ENCODE peak calls at places on chromosome 11, in five cellular contexts. Z is sigmoid colon, U is stomach, B is upper lobe of left lung, Q is H1. P is an unnamed sample. For H3K4me1, the result is how much of the 10 kb centered on the place peaks cover.

GRCh38 chr11:45857834-45858492 is 10.7 kb downstream of the CRY2 start:
- DNase-seq in B (peak), U (peak), Z (peak), Q (no peak), P (no peak)

GRCh38 chr11:33869511-33870422 is 22.1 kb downstream of the LMO2 start:
- DNase-seq in Q (no peak), Z (no peak), U (no peak), B (peak), P (no peak)

GRCh38 chr11:35588627-35589026 is 29.6 kb upstream of the FJX1 start:
- DNase-seq in Z (no peak), U (no peak), B (no peak), Q (no peak), P (no peak)

GRCh38 chr11:71169328-71169727 is 83.0 kb downstream of the SHANK2 start:
- DNase-seq in Z (peak), B (no peak), Q (no peak), U (no peak), P (no peak)

GRCh38 chr11:61035086-61035835 is 63.8 kb downstream of the CD6 start:
- DNase-seq in U (no peak), B (no peak), Q (no peak), Z (peak), P (no peak)

GRCh38 chr11:103077553-103077952 is 14.4 kb downstream of the DCUN1D5 start:
- DNase-seq in Q (no peak), U (no peak), B (no peak), Z (no peak), P (no peak)

GRCh38 chr11:70506986-70507385 is 108.7 kb downstream of the CTTN start:
- DNase-seq in Z (no peak), B (no peak), U (no peak), Q (no peak), P (no peak)

GRCh38 chr11:93279911-93280347 is 50.6 kb upstream of the DEUP1 start:
- DNase-seq in Q (no peak), Z (no peak), B (no peak), U (no peak), P (no peak)

GRCh38 chr11:88103337-88104206 is 71.7 kb downstream of the RAB38 start:
- DNase-seq in Q (peak), B (peak), Z (no peak), U (no peak), P (no peak)

GRCh38 chr11:133928628-133929059 is 28.1 kb downstream of the IGSF9B start:
- DNase-seq in Q (no peak), U (peak), Z (no peak), B (no peak), P (no peak)

DNA sequence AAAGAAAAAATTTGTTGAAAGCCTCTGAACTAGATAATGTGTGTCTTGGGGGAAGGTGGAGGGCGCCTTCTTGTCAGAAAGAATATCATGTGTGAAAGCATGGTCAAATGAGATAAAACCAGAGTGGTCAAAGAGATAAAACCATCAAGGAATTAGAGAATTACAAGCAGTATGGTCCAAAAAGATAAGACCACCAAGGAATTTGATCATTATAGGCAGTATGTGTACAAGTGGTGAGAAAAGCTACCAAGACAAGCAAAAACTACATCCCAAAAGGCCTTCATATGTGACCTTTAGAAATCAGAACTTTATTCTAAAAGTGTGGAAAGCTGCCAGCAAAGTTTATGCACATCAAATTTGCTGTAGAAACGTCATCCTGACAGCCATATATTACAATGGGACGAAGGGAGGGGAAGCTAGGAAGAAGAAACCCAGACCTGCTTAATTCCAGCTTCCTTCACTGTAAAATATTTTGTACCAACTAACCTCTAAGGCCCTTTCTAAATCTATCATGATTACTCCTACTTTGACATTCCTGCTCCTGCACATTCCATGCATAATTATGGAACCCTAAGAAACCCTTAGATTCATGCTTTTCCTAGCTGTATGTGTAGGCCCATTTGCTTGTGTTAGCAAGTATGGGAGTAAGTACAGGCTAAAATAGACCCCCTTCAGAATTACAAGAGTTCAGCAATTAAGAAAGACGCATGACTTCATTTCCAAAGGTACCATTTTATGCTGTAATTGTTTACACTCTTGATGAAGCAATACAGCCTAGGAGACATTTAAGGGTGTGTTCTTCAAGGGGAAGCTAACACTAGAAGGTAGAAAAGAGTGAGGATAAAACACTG is 51.6 kb downstream of the LGR4 start:
- DNase-seq in Z (no peak), Q (no peak), B (no peak), U (no peak), P (no peak)
- TF ChIP-seq POLR2AphosphoS5 in Z (no peak), Q (no peak), B (no peak), U (no peak), P (no peak)

DNA sequence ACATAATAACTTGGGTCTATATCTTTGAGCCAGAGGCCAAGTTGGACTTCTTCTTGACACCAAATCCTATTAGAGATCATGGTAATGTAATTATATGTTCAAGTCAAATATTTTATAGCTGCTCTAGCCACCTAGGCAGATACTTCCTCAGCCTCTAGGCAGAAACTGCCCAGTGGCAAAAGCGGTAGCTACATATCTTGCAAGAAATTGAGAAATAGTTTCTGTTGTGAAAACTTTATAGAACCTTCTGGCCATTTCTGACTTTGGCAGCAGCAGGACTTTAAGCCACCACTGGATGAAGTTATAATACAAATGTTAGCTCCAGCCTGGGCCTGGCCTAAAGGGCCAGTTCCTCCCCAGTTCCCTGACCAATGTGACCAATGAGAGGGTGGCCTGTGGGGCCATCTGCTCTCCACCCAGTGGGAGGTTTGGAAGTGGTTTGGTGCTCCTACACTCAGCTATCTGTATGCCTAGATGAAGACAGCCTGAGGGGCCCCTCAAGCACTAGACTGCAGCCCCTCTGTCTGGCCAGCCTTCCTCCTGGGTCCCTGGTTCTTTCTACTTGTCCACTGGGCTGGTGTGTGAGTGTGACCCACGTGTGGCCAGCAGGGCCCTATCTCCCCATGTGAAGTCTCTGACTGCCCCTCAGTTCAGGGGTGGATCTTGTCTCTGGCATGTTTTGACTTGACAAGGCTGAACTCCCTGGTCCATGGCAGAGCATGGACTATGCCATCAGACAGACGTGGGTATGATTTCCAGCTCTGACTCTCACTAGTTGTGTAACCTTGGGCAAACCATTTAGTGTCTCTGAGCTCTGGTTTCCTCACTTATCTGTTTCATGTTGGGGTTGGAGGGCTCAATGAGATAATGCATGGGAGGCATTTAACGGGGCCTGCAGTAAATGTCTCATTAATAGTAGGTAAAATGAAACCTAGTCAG is 254.2 kb upstream of the NARS2 start:
- DNase-seq in Q (no peak), U (no peak), B (no peak), Z (no peak), P (no peak)
- TF ChIP-seq POLR2A in Q (no peak), U (no peak), B (no peak), Z (no peak), P (no peak)

GRCh38 chr11:132099692-132100091 is 729.3 kb downstream of the NTM start:
- DNase-seq in Q (no peak), U (no peak), Z (no peak), B (no peak), P (no peak)

GRCh38 chr11:132093861-132094260 is 723.4 kb downstream of the NTM start:
- DNase-seq in Z (no peak), U (no peak), Q (no peak), B (no peak), P (no peak)

GRCh38 chr11:132100583-132100982 is 730.2 kb downstream of the NTM start:
- DNase-seq in B (no peak), Z (no peak), U (no peak), Q (no peak), P (no peak)

GRCh38 chr11:132095230-132096165 is 725.1 kb downstream of the NTM start:
- DNase-seq in Z (no peak), B (no peak), Q (no peak), U (no peak), P (no peak)
- H3K4me1 ChIP-seq in Z (under half), B (under half), Q (under half), U (under half), P (under half)

DNA sequence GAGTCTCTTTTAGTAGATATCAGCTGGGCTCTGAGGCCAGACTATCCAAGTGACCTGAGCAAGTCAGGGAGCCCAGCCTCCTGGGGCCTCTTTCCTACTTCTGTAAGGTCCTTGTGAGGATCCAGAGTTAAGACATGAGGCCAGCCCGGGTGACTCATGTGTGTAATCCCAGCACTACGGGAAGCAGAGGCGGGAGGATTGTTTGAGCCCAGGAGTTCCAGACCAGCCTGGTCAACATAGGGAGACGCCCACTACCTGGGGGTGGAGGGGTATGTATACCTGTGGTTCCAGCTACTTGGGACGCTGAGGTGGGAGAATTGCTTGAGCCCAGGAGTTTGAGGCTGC is 36.9 kb upstream of the POLA2 start:
- DNase-seq in Z (peak), B (peak), Q (no peak), U (peak), P (no peak)
- TF ChIP-seq POLR2AphosphoS5 in Z (no peak), B (peak), Q (no peak), U (no peak), P (no peak)

DNA sequence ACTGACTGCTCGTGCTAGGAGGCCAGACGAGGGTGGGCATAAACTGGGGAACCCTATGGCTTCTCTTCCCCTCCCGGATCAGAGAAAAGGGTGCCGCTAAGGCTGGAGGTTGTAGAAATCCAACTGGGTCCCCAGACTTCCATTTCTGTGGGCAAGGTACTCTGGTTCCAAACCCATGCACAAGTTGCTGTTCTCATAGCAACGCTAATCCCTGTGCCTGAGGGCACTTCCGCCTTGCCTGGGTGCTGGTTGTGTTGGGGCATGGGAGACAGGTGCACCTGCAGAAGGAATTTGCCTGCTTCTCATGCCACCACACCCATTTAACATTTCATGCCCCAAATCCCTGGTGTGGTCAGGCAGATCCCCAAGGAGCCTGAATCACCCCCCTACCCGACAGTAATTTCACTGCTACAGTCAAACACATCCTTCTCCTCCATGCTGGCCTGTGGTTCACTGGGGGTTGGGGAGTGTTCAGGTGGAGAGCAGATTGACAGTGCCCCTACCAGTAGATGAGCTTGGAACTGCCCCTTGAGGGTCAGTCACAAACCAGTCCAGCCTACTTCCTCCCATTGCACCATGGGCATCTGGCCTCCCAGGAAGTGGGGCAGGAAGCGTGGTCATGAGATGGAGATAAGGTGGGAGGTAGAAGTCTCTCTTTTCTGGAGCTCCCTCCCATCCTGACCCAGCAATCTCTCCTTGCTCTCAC is 1.2 kb downstream of the C2CD2L start:
- DNase-seq in U (peak), Z (no peak), Q (no peak), B (peak), P (no peak)
- TF ChIP-seq POLR2A in U (no peak), Z (no peak), Q (no peak), B (no peak), P (no peak)

GRCh38 chr11:5831196-5831829 is 10.4 kb downstream of the OR52E6 start:
- DNase-seq in Z (no peak), B (no peak), Q (no peak), U (no peak), P (no peak)
- H3K4me1 ChIP-seq in Z (under half), B (under half), Q (under half), U (under half), P (under half)

DNA sequence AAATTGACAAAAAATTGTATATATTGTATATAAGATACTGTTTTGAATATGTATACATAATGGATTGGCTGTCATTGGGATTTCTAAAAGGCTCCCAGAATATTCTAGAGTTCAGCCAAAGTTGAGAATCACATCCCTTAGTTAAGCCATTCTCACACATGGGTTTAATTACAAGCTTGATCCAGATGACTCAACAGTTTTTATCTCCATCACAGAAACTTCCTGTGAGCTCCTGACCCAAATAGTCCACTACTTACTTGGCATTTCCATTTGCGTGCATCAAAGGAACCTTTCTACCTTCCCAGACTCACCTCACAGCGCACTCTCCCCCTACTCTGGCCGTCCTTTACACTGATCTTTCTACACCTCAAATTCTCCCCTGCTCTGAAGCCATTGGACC is 184.8 kb upstream of the ARHGAP20 start:
- DNase-seq in U (no peak), Q (no peak), Z (no peak), B (no peak), P (no peak)
- TF ChIP-seq POLR2AphosphoS5 in U (no peak), Q (no peak), Z (no peak), B (no peak), P (no peak)

DNA sequence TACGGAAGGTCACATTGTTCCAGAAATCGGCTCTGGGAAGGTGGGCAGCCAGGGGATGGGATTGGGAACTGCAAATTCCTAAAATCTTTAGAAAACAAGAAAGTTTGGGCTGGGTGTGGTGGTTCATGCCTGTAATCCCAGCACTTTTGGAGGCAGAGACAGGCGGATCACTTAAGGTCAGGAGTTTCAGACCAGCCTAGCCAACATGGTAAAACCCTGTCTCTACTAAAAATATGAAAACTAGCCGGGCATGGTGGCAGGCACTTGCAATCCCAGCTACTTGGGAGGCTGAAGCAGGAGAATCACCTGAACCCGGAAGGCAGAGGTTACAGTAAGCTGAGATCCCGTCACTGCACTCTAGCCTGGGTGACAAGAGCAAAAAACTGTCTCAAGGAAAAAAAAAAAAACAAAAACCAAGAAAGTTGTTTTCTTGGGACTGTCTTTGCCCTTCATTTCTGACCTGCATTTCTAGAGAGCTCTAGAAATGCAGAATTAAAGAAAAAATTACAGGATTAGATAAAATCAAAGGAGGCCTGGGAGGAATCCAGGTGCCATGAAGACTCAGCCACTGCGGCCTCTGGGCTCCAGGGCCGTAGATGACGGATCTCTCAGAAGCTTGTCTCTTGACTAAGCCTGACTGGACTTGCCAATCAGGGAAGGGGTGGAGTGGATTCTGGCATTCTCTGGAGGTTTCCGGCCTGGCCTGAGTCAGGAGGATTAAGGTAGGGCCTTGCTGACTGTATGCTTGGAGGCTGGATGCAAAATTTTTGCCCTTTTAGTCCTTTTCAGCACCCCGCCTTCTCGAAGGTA is 5.3 kb upstream of the MALAT1 start:
- DNase-seq in U (peak), Z (peak), Q (no peak), B (peak), P (no peak)
- TF ChIP-seq POLR2A in U (no peak), Z (no peak), Q (no peak), B (peak), P (peak)

GRCh38 chr11:10454506-10454901 is 560 bp upstream of the AMPD3 start:
- DNase-seq in U (no peak), Z (no peak), B (no peak), Q (no peak), P (no peak)
- H3K4me1 ChIP-seq in U (under half), Z (under half), B (under half), Q (under half), P (under half)